ENCODE peak calls at places on chromosomes 1 and 21, in seven cellular contexts. F is Right ventricle myocardium inferior; Y is stimulated activated CD4-positive, alpha-beta T cell treated with anti-CD3 and anti-CD28 coated beads, TNF-alpha, amount 100 ng/mL, for 4 hours; G is stimulated activated naive CD8-positive, alpha-beta T cell treated with anti-CD3 and anti-CD28 coated beads, Interleukin-15, amount 100 ng/mL, for 72 hours; J is transverse colon; M is head of caudate nucleus; C is T-helper 1 cell. L is an unnamed sample.

GRCh38 chr1:41842282-41842681 is 76.4 kb downstream of the HIVEP3 start:
- DNase-seq in F (no peak), Y (no peak), G (no peak), J (no peak), M (no peak), C (no peak), L (no peak)

GRCh38 chr21:38965910-38966504 is 160.3 kb downstream of the ETS2 start:
- DNase-seq in F (no peak), Y (no peak), G (no peak), J (peak), M (no peak), C (no peak), L (no peak)

GRCh38 chr1:247211339-247211738 is 39.5 kb upstream of the ZNF124 start:
- DNase-seq in F (no peak), Y (no peak), G (no peak), J (no peak), M (no peak), C (no peak), L (no peak)

GRCh38 chr1:54671985-54672608 is 30.5 kb downstream of the MROH7 start:
- DNase-seq in F (no peak), Y (peak), G (peak), J (peak), M (peak), C (no peak), L (no peak)

GRCh38 chr1:51910618-51911017 is 32.1 kb upstream of the NRDC start:
- DNase-seq in F (no peak), Y (no peak), G (no peak), J (no peak), M (no peak), C (no peak), L (no peak)

GRCh38 chr1:170881268-170882265 is 53.8 kb upstream of the MROH9 start:
- DNase-seq in F (no peak), Y (no peak), G (no peak), J (no peak), M (peak), C (no peak), L (no peak)

GRCh38 chr1:32353431-32353830 is 8.9 kb downstream of the FAM229A start:
- DNase-seq in F (no peak), Y (no peak), G (no peak), J (no peak), M (no peak), C (no peak), L (no peak)

GRCh38 chr1:64745181-64745985 is 508 bp downstream of the RAVER2 start:
- DNase-seq in F (peak), Y (no peak), G (peak), J (peak), M (peak), C (peak), L (peak)

GRCh38 chr1:198056255-198056654 is 100.5 kb upstream of the NEK7 start:
- DNase-seq in F (no peak), Y (no peak), G (peak), J (no peak), M (no peak), C (no peak), L (no peak)

GRCh38 chr1:17227358-17227915 is 21.5 kb upstream of the PADI3 start:
- DNase-seq in F (no peak), Y (no peak), G (no peak), J (no peak), M (no peak), C (no peak), L (no peak)

GRCh38 chr21:41879190-41879998 is at the start of gene PRDM15:
- DNase-seq in F (peak), Y (peak), G (peak), J (peak), M (peak), C (peak), L (peak)

L was measured in aorta.